ENCODE peak calls at places on chromosomes 2 and 18, in six cellular contexts. N, W, L, Q, B and Y are unnamed samples.

GRCh38 chr2:152823901-152824300 is 105.5 kb downstream of the ARL6IP6 start:
- DNase-seq in N (no peak), W (no peak), L (no peak), Q (no peak), B (no peak), Y (no peak)

GRCh38 chr2:63000801-63001200 is 49.8 kb upstream of the OTX1 start:
- DNase-seq in N (no peak), W (no peak), L (no peak), Q (no peak), B (no peak), Y (no peak)

GRCh38 chr2:37586663-37587409 is 84.6 kb downstream of the CDC42EP3 start:
- DNase-seq in N (no peak), W (no peak), L (no peak), Q (no peak), B (no peak), Y (no peak)

GRCh38 chr2:150110548-150110947 is 376.9 kb downstream of the RND3 start:
- DNase-seq in N (no peak), W (no peak), L (no peak), Q (no peak), B (no peak), Y (no peak)

GRCh38 chr2:207694811-207695281 is 16.6 kb upstream of the CCNYL1 start:
- DNase-seq in N (no peak), W (no peak), L (no peak), Q (no peak), B (no peak), Y (no peak)

GRCh38 chr18:68960355-68960754 is 162.5 kb downstream of the CCDC102B start:
- DNase-seq in N (no peak), W (no peak), L (no peak), Q (no peak), B (no peak), Y (no peak)

GRCh38 chr2:15142069-15142689 is 419.0 kb downstream of the NBAS start:
- DNase-seq in N (no peak), W (peak), L (no peak), Q (peak), B (no peak), Y (no peak)

GRCh38 chr2:160294339-160294803 is 94.3 kb upstream of the ITGB6 start:
- DNase-seq in N (no peak), W (no peak), L (no peak), Q (no peak), B (no peak), Y (no peak)

GRCh38 chr2:41906325-41906700 is 141.5 kb upstream of the PKDCC start:
- DNase-seq in N (no peak), W (no peak), L (no peak), Q (no peak), B (no peak), Y (no peak)

GRCh38 chr2:25308599-25308998 is 33.1 kb downstream of the DNMT3A start:
- DNase-seq in N (no peak), W (no peak), L (no peak), Q (no peak), B (no peak), Y (no peak)

GRCh38 chr18:14978191-14978590 is 230.2 kb downstream of the ANKRD30B start:
- DNase-seq in N (no peak), W (no peak), L (no peak), Q (no peak), B (no peak), Y (no peak)

GRCh38 chr18:14978962-14979535 is 231.1 kb downstream of the ANKRD30B start:
- DNase-seq in N (no peak), W (peak), L (peak), Q (no peak), B (peak), Y (no peak)

GRCh38 chr18:14975431-14975830 is 227.5 kb downstream of the ANKRD30B start:
- DNase-seq in N (no peak), W (no peak), L (no peak), Q (no peak), B (no peak), Y (no peak)

GRCh38 chr18:14974576-14974975 is 226.6 kb downstream of the ANKRD30B start:
- DNase-seq in N (no peak), W (no peak), L (no peak), Q (no peak), B (no peak), Y (no peak)

GRCh38 chr18:14976736-14977430 is 228.9 kb downstream of the ANKRD30B start:
- DNase-seq in N (no peak), W (no peak), L (no peak), Q (no peak), B (no peak), Y (no peak)
- TF ChIP-seq CTCF in N (no peak), W (no peak), L (peak), Q (no peak), B (no peak), Y (peak)

GRCh38 chr2:46690825-46691224 is 211.5 kb downstream of the TMEM247 start:
- DNase-seq in N (peak), W (peak), L (no peak), Q (no peak), B (peak), Y (no peak)
- TF ChIP-seq REST in N (no peak), W (no peak), L (peak), Q (no peak), B (no peak), Y (no peak)

GRCh38 chr2:30871980-30872789 is 64.9 kb upstream of the CAPN13 start:
- DNase-seq in N (no peak), W (no peak), L (no peak), Q (no peak), B (no peak), Y (no peak)
- TF ChIP-seq SIN3A in N (no peak), W (no peak), L (no peak), Q (no peak), B (no peak), Y (no peak)

GRCh38 chr2:34234823-34235222 is 635.7 kb upstream of the FAM98A start:
- DNase-seq in N (no peak), W (no peak), L (no peak), Q (no peak), B (no peak), Y (no peak)
- TF ChIP-seq CTCF in N (no peak), W (no peak), L (no peak), Q (no peak), B (no peak), Y (no peak)

DNA sequence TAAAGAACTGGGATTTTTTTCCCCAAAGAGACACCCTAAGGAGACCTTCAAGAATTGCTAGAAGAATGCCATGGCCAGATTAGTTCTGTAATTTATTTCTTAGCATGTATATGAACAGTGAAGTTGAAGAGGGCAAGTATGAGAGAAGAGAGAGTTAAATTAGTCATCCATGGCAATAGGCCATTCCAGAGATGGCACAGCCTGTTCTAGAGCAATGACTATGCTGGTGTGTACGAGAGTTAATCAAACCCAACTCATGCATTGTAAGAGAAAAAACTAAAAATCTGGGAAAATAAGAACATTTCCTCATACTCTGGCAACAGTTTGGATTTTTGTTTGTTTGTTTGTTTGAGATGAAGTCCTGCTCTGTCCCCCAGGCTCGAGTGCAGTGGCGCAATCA is 112.1 kb upstream of the PIK3C3 start:
- DNase-seq in N (no peak), W (no peak), L (no peak), Q (no peak), B (no peak), Y (no peak)
- TF ChIP-seq REST in N (no peak), W (no peak), L (no peak), Q (no peak), B (no peak), Y (no peak)

DNA sequence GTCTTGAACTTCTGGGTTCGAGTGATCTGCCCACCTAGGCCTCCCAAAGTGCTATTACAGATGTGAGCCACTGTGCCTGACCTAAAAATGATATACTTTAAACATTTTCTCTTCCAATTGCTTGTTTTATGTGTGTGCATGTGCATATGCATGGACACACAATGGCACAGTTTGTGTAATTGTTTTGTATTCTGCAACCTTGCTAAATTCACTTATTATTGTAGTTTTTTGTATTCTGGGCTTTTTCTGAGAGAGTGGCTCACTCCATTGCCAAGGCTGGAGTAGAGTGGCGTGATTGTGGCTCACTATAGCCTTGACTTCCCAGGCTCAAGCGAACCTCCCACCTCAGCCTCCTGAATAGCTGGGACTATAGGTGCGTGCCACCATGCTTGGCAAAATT is 8.1 kb downstream of the HAT1 start:
- DNase-seq in N (no peak), W (no peak), L (no peak), Q (no peak), B (no peak), Y (no peak)
- TF ChIP-seq SIN3A in N (no peak), W (no peak), L (no peak), Q (no peak), B (no peak), Y (no peak)

DNA sequence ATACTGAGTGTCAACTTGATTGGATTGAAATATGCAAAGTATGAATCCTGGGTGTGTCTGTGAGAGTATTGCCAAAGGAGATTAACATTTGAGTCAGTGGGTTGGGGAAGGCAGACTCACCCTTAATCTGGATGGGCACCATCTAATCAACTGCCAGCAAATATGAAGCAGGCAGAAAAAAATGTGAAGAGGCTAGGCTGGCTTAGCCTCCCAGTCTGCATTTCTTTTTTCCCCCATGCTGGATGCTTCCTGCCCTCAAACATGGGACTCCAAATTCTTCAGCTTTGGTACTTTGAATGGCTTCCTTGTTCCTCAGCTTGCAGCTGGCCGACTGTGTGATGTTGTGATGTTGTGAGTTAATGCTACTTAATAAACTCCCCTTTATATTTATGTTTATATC is 577.4 kb downstream of the CPS1 start:
- DNase-seq in N (no peak), W (no peak), L (no peak), Q (no peak), B (no peak), Y (no peak)
- TF ChIP-seq CTCF in N (no peak), W (no peak), L (no peak), Q (no peak), B (no peak), Y (no peak)

GRCh38 chr2:18924905-18925691 is 335.7 kb upstream of the NT5C1B start:
- DNase-seq in N (no peak), W (no peak), L (no peak), Q (no peak), B (no peak), Y (no peak)
- TF ChIP-seq REST in N (no peak), W (no peak), L (no peak), Q (no peak), B (no peak), Y (no peak)